ENCODE peak calls at places on chromosomes 2 and 18, in six cellular contexts. J is uterus, S is tibial artery, W is mammary epithelial cell, L is GM23338, K is neural progenitor cell. E is an unnamed sample.

GRCh38 chr2:239691720-239692119 is 290.9 kb upstream of the HDAC4 start:
- DNase-seq in J (no peak), S (no peak), W (no peak), L (no peak), K (no peak), E (peak; percentile 23)

GRCh38 chr2:116094196-116094595 is 1651.8 kb downstream of the DPP10 start:
- DNase-seq in W (no peak), S (no peak), K (peak; percentile 9), L (peak; percentile 58), J (no peak), E (peak; percentile 75)

GRCh38 chr2:19746611-19747309 is 155.0 kb downstream of the TTC32 start:
- DNase-seq in W (no peak), S (no peak), K (peak; percentile 72), J (no peak), L (peak; percentile 71), E (peak; percentile 92)

GRCh38 chr2:177273456-177273855 is 8.9 kb upstream of the NFE2L2 start:
- DNase-seq in L (no peak), J (no peak), K (no peak), S (no peak), W (no peak), E (no peak)

GRCh38 chr2:151619337-151619989 is 114.8 kb downstream of the NEB start:
- DNase-seq in K (no peak), W (no peak), L (no peak), S (no peak), J (no peak), E (no peak)

GRCh38 chr2:142131016-142131714 is at the start of gene LRP1B:
- DNase-seq in K (peak; percentile 63), J (no peak), W (peak; percentile 35), S (no peak), L (peak; percentile 57), E (peak; percentile 82)

GRCh38 chr2:24840962-24841945 is 48.0 kb downstream of the CENPO start:
- DNase-seq in K (no peak), S (no peak), W (no peak), L (no peak), J (no peak), E (no peak)

GRCh38 chr2:219515874-219516629 is 1.8 kb downstream of the ASIC4 start:
- DNase-seq in K (no peak), L (no peak), W (no peak), S (no peak), J (no peak), E (no peak)

GRCh38 chr2:134190807-134191203 is 63.1 kb upstream of the MGAT5 start:
- DNase-seq in S (peak; percentile 83), K (no peak), L (no peak), W (no peak), J (no peak), E (no peak)

GRCh38 chr2:132009177-132009873 is 152.4 kb downstream of the ANKRD30BL start:
- DNase-seq in J (no peak), K (no peak), L (no peak), W (no peak), S (no peak), E (no peak)

DNA sequence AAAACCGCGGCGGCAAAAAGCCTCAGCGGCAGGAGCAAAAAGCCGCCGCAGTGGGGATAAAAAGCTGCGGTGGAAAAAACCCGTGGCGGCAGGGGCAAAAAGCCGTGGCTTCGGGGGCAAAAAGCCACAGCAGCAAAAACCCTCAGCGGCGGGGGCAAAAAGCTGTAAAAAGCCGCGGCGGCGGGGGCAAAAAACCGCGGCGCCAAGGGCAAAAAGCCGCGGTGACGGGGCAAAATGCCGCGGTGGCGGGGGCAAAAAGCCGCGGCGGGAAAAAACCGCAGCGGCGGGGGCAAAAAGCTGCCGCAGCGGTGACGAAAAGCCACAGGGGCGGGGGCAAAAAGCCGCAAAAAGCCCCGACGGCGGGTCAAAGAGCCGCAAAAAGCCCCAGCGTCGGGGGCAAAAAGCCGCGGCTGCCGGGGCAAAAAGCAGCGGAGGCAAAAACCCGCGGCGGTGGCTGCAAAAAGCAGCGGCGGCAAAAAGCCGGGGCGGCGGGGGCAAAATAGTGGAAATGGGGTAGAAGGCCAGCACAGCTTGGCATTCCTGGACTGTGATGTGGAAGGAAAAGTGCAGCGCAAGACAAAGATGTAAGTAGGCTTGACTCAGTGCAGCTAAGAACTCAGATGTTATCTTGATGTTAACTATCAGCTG is 151.8 kb downstream of the ANKRD30BL start:
- DNase-seq in S (no peak), K (peak; percentile 32), J (no peak), W (peak; percentile 7), L (peak; percentile 47), E (peak; percentile 62)
- H3K4me3 ChIP-seq in S (peak overlapping the region; percentile 6), K (peak overlapping the region; percentile 63), J (no peak overlapping the region), W (no peak overlapping the region), L (peak overlapping the region; percentile 64), E (peak overlapping the region; percentile 49)

DNA sequence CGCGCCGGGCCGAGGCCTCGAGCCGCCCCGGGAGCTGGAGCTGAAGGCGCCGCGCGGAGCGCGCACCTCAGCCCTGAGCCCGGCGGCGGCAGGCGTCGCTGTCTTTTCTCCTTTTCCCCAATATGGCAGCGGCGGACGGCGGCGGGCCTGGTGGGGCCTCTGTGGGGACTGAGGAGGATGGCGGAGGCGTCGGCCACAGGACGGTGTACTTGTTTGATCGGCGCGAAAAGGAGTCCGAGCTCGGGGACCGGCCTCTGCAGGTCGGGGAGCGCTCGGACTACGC is 369 bp downstream of the SMCHD1 start:
- DNase-seq in J (no peak), W (no peak), K (no peak), S (no peak), L (peak; percentile 64), E (no peak)
- TF ChIP-seq CTCF in J (no peak), W (no peak), K (peak; percentile 13), S (no peak), L (no peak), E (peak; percentile 35)

GRCh38 chr2:38565333-38565732 is 37.4 kb downstream of the HNRNPLL start:
- DNase-seq in L (no peak), K (no peak), J (no peak), S (no peak), W (no peak), E (no peak)
- H3K27ac ChIP-seq in L (no peak overlapping the region), K (no peak overlapping the region), J (no peak overlapping the region), S (no peak overlapping the region), W (no peak overlapping the region), E (no peak overlapping the region)

GRCh38 chr2:36374586-36374985 is 19.0 kb downstream of the CRIM1 start:
- DNase-seq in K (no peak), W (peak; percentile 62), S (no peak), J (no peak), L (no peak), E (no peak)
- H3K4me3 ChIP-seq in K (no peak overlapping the region), W (no peak overlapping the region), S (no peak overlapping the region), J (no peak overlapping the region), L (no peak overlapping the region), E (no peak overlapping the region)

GRCh38 chr2:235669983-235670962 is 176.4 kb downstream of the AGAP1 start:
- DNase-seq in K (peak; percentile 92), L (peak; percentile 83), S (peak; percentile 75), J (peak; percentile 63), W (peak; percentile 43), E (peak; percentile 85)
- TF ChIP-seq CTCF in K (peak; percentile 62), L (no peak), S (peak; percentile 56), J (no peak), W (peak; percentile 48), E (peak; percentile 72)

GRCh38 chr2:105391058-105391627 is 7.7 kb downstream of the FHL2 start:
- DNase-seq in W (no peak), S (no peak), J (no peak), L (no peak), K (no peak), E (no peak)

GRCh38 chr2:105393373-105394055 is 5.3 kb downstream of the FHL2 start:
- DNase-seq in J (no peak), K (no peak), S (no peak), L (no peak), W (no peak), E (no peak)

GRCh38 chr2:105391763-105392662 is 6.8 kb downstream of the FHL2 start:
- DNase-seq in J (no peak), W (no peak), K (no peak), S (no peak), L (no peak), E (no peak)

GRCh38 chr2:105388971-105389381 is 9.9 kb downstream of the FHL2 start:
- DNase-seq in S (no peak), J (no peak), L (no peak), K (no peak), W (no peak), E (no peak)

GRCh38 chr2:105390454-105390853 is 8.4 kb downstream of the FHL2 start:
- DNase-seq in W (no peak), L (no peak), K (no peak), S (peak; percentile 29), J (no peak), E (no peak)
- H3K27ac ChIP-seq in W (peak overlapping the region; percentile 45), L (no peak overlapping the region), K (no peak overlapping the region), S (no peak overlapping the region), J (no peak overlapping the region), E (no peak overlapping the region)